ENCODE peak calls at places on chromosomes 7 and 10, in five cellular contexts. N, K, I, B and E are unnamed samples.

GRCh38 chr10:49152663-49153062 is 18.8 kb upstream of the FAM170B start:
- DNase-seq in N (no peak), K (no peak), I (no peak), B (no peak), E (no peak)

GRCh38 chr7:102287465-102288146 is 938 bp downstream of the SH2B2 start:
- DNase-seq in N (no peak), K (no peak), I (no peak), B (no peak), E (no peak)

GRCh38 chr7:127440206-127440605 is 47.7 kb upstream of the ZNF800 start:
- DNase-seq in N (no peak), K (no peak), I (no peak), B (no peak), E (no peak)

GRCh38 chr10:48671914-48672595 is 12.6 kb upstream of the WDFY4 start:
- DNase-seq in N (no peak), K (no peak), I (no peak), B (no peak), E (no peak)

GRCh38 chr10:23110722-23111660 is 15.6 kb downstream of the MSRB2 start:
- DNase-seq in N (no peak), K (no peak), I (no peak), B (no peak), E (no peak)

GRCh38 chr7:143345428-143345900 is 17.0 kb downstream of the FAM131B start:
- DNase-seq in N (peak), K (peak), I (peak), B (peak), E (peak)

GRCh38 chr7:351681-352480 is 61.9 kb downstream of the FOXL3 start:
- DNase-seq in N (peak), K (no peak), I (peak), B (peak), E (peak)

GRCh38 chr7:31134246-31135188 is 82.4 kb downstream of the ADCYAP1R1 start:
- DNase-seq in N (peak), K (no peak), I (peak), B (peak), E (peak)

GRCh38 chr10:107701947-107702346 is 537.4 kb upstream of the SORCS1 start:
- DNase-seq in N (no peak), K (no peak), I (no peak), B (no peak), E (no peak)

GRCh38 chr10:43867667-43868361 is 219.1 kb upstream of the ZNF32 start:
- DNase-seq in N (no peak), K (no peak), I (no peak), B (no peak), E (no peak)

GRCh38 chr7:131031100-131031868 is 296.4 kb upstream of the MKLN1 start:
- DNase-seq in N (no peak), K (no peak), I (no peak), B (no peak), E (no peak)

GRCh38 chr7:76022026-76022780 is 25.6 kb downstream of the STYXL1 start:
- DNase-seq in N (no peak), K (no peak), I (no peak), B (no peak), E (no peak)

GRCh38 chr7:155576416-155576815 is 30.1 kb upstream of the CNPY1 start:
- DNase-seq in N (no peak), K (no peak), I (no peak), B (no peak), E (no peak)

GRCh38 chr7:152756126-152756525 is 3.4 kb upstream of the ACTR3B start:
- DNase-seq in N (no peak), K (no peak), I (no peak), B (no peak), E (no peak)

GRCh38 chr10:124596116-124596785 is 134.6 kb downstream of the LHPP start:
- DNase-seq in N (no peak), K (no peak), I (no peak), B (no peak), E (no peak)